ENCODE peak calls at places on chromosomes 2 and 18, in six cellular contexts. Q is left ventricle myocardium inferior, F is AG04449, G is A549, E is fibroblast of lung, H is nephron progenitor cell. I is an unnamed sample.

GRCh38 chr2:40165503-40165867 is 286.4 kb downstream of the SLC8A1 start:
- DNase-seq in Q (no peak), F (no peak), G (no peak), E (no peak), H (no peak), I (no peak)

GRCh38 chr2:38315707-38316333 is 61.3 kb downstream of the ATL2 start:
- DNase-seq in Q (no peak), F (peak), G (peak), E (peak), H (peak), I (no peak)

GRCh38 chr2:237686659-237687136 is 59.3 kb downstream of the LRRFIP1 start:
- DNase-seq in Q (peak), F (no peak), G (peak), E (peak), H (no peak), I (no peak)

GRCh38 chr2:240702640-240703011 is 11.0 kb downstream of the AQP12A start:
- DNase-seq in Q (peak), F (no peak), G (no peak), E (no peak), H (no peak), I (no peak)

GRCh38 chr2:60884795-60885194 is 3.4 kb downstream of the REL start:
- DNase-seq in Q (no peak), F (no peak), G (no peak), E (peak), H (no peak), I (no peak)

GRCh38 chr2:11784747-11785610 is 38.5 kb downstream of the LPIN1 start:
- DNase-seq in Q (no peak), F (no peak), G (peak), E (peak), H (peak), I (no peak)

GRCh38 chr2:12805032-12805431 is 88.3 kb downstream of the TRIB2 start:
- DNase-seq in Q (no peak), F (no peak), G (no peak), E (no peak), H (no peak), I (no peak)

GRCh38 chr18:5588529-5588928 is 44.7 kb upstream of the EPB41L3 start:
- DNase-seq in Q (no peak), F (no peak), G (no peak), E (no peak), H (no peak), I (no peak)

GRCh38 chr2:236193026-236193425 is 24.8 kb upstream of the GBX2 start:
- DNase-seq in Q (no peak), F (no peak), G (no peak), E (no peak), H (no peak), I (no peak)

GRCh38 chr2:219155054-219155644 is 5.5 kb downstream of the NHEJ1 start:
- DNase-seq in Q (no peak), F (no peak), G (peak), E (peak), H (peak), I (no peak)

GRCh38 chr18:79558196-79559120 is 121.1 kb upstream of the CTDP1 start:
- DNase-seq in Q (no peak), F (no peak), G (no peak), E (no peak), H (no peak), I (peak)

GRCh38 chr2:239300871-239301742 is 99.7 kb downstream of the HDAC4 start:
- DNase-seq in Q (peak), F (no peak), G (no peak), E (no peak), H (no peak), I (no peak)

GRCh38 chr2:16251511-16252205 is 311.3 kb downstream of the MYCN start:
- DNase-seq in Q (no peak), F (no peak), G (no peak), E (no peak), H (no peak), I (peak)

GRCh38 chr2:31524592-31524991 is 56.1 kb downstream of the SRD5A2 start:
- DNase-seq in Q (no peak), F (no peak), G (no peak), E (no peak), H (no peak), I (no peak)

GRCh38 chr18:11089931-11090715 is 59.2 kb downstream of the PIEZO2 start:
- DNase-seq in Q (no peak), F (no peak), G (no peak), E (no peak), H (no peak), I (no peak)

GRCh38 chr2:159897081-159897480 is 99.1 kb upstream of the CD302 start:
- DNase-seq in Q (no peak), F (no peak), G (no peak), E (no peak), H (no peak), I (no peak)

GRCh38 chr2:181054843-181055242 is 74.4 kb downstream of the UBE2E3 start:
- DNase-seq in Q (no peak), F (no peak), G (no peak), E (no peak), H (no peak), I (no peak)

GRCh38 chr2:164044637-164045036 is 308.8 kb upstream of the FIGN start:
- DNase-seq in Q (peak), F (no peak), G (no peak), E (peak), H (no peak), I (no peak)

GRCh38 chr2:21067125-21067524 is 23.3 kb upstream of the APOB start:
- DNase-seq in Q (no peak), F (no peak), G (no peak), E (no peak), H (no peak), I (no peak)

GRCh38 chr2:165864353-165864752 is 70.3 kb upstream of the GALNT3 start:
- DNase-seq in Q (no peak), F (no peak), G (no peak), E (no peak), H (no peak), I (no peak)

GRCh38 chr2:120365236-120365793 is 19.4 kb downstream of the INHBB start:
- DNase-seq in Q (no peak), F (no peak), G (no peak), E (no peak), H (no peak), I (no peak)

GRCh38 chr2:72649810-72650209 is 176.0 kb downstream of the EXOC6B start:
- DNase-seq in Q (no peak), F (no peak), G (no peak), E (no peak), H (no peak), I (no peak)

GRCh38 chr2:74414913-74415761 is 6.3 kb downstream of the C2orf81 start:
- DNase-seq in Q (peak), F (no peak), G (no peak), E (peak), H (no peak), I (no peak)

GRCh38 chr2:192718340-192718739 is 523.6 kb upstream of the TMEFF2 start:
- DNase-seq in Q (no peak), F (no peak), G (no peak), E (no peak), H (no peak), I (no peak)

GRCh38 chr2:227163445-227163997 is 484 bp downstream of the COL4A4 start:
- DNase-seq in Q (no peak), F (no peak), G (peak), E (no peak), H (no peak), I (no peak)

GRCh38 chr2:205017912-205018311 is 472.6 kb downstream of the PARD3B start:
- DNase-seq in Q (no peak), F (no peak), G (no peak), E (no peak), H (no peak), I (no peak)

GRCh38 chr18:54845788-54846187 is 17.5 kb downstream of the RAB27B start:
- DNase-seq in Q (no peak), F (no peak), G (no peak), E (peak), H (no peak), I (no peak)

GRCh38 chr2:241854342-241855244 is 4.1 kb downstream of the PDCD1 start:
- DNase-seq in Q (peak), F (no peak), G (no peak), E (no peak), H (no peak), I (no peak)

GRCh38 chr2:26597197-26597596 is 44.0 kb downstream of the CIB4 start:
- DNase-seq in Q (no peak), F (no peak), G (no peak), E (no peak), H (no peak), I (no peak)

GRCh38 chr2:71603851-71604708 is 150.7 kb downstream of the DYSF start:
- DNase-seq in Q (peak), F (no peak), G (no peak), E (no peak), H (peak), I (no peak)

GRCh38 chr2:20542761-20543578 is 96.1 kb downstream of the RHOB start:
- DNase-seq in Q (no peak), F (no peak), G (no peak), E (no peak), H (no peak), I (no peak)

GRCh38 chr18:57559311-57559710 is 27.2 kb downstream of the FECH start:
- DNase-seq in Q (peak), F (no peak), G (no peak), E (no peak), H (no peak), I (no peak)

GRCh38 chr2:209661286-209661685 is 110.3 kb upstream of the UNC80 start:
- DNase-seq in Q (no peak), F (no peak), G (no peak), E (peak), H (peak), I (no peak)

DNA sequence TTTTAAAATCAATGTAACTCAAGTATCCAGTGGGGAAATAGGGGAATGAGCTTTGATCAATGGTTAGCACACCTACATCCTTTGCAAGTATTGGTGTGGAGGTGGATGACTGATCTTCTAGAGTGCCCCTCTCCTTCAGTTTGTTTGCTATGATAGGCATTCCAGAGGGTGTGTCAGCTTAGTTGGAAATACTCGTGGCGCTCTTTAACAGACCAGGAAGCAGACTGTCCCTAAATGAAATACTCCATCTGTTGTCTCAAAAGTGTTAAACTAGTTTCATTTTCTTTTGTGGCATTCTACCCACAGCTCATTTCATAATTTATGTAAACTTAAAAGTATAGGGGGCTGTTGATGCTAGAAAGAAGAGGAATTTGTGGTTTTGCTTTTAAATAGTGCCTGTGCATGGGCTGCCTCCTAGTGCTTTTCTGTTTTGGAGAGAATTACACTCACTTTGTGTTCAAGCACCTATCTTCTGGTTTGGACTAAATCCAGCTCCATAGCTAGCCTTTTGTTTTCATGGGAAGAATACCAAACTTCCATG is 66.2 kb downstream of the STAT1 start:
- DNase-seq in Q (no peak), F (no peak), G (peak), E (peak), H (no peak), I (no peak)
- TF ChIP-seq CTCF in Q (no peak), F (no peak), G (peak), E (peak), H (no peak), I (peak)

GRCh38 chr2:65130440-65131175 is 702 bp upstream of the RAB1A start:
- DNase-seq in Q (no peak), F (peak), G (no peak), E (no peak), H (no peak), I (no peak)
- TF ChIP-seq CTCF in Q (no peak), F (no peak), G (peak), E (no peak), H (no peak), I (no peak)

DNA sequence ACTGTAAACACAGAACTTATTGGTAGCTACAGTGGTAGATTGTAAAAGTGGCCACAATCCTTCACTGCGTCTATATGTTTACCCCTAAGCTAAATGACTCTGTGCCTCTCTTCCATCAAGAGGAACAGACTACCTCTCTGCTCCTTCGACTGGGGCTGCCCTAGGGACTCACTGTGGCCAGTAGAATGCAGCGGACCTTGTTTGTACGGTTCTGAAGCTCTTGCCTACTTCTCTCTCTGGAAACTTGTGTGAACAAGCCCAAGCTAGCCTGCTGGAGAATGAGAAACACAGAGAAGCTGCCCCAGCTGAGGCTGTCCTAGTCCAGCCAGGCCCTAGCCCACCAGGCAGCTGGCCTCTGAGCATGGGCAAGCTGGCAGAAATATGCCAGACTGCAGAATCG is 140.8 kb upstream of the SLC1A4 start:
- DNase-seq in Q (no peak), F (no peak), G (no peak), E (no peak), H (no peak), I (no peak)
- TF ChIP-seq CTCF in Q (no peak), F (no peak), G (no peak), E (no peak), H (no peak), I (no peak)

DNA sequence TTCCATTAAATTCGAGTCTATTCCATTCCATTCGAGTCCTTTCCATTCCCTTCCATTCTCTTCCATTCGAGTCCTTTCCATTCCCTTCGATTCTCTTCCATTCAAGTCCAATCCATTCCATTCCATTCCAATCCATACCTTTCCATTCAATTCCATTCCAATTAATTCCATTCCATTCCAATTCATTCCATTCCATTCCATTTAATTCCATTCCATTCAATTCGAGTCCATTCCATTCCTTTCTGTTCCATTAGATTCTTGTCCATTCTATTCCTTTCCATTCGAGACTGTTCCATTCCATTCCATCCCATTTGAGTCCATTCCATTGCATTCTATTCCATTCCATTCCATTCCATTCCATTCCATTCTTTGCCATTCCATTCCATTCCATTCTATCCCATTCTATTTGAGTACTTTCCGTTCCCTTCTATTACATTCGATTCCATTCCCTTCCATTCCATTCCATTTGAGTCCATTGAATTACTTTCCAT is 1130.0 kb downstream of the RPIA start:
- DNase-seq in Q (no peak), F (no peak), G (no peak), E (no peak), H (no peak), I (no peak)
- TF ChIP-seq CTCF in Q (no peak), F (no peak), G (no peak), E (no peak), H (no peak), I (no peak)

GRCh38 chr2:228701506-228701905 is 520.0 kb upstream of the SPHKAP start:
- DNase-seq in Q (no peak), F (no peak), G (no peak), E (no peak), H (no peak), I (no peak)
- TF ChIP-seq CTCF in Q (no peak), F (no peak), G (no peak), E (no peak), H (no peak), I (no peak)

GRCh38 chr18:66119347-66119746 is 368.5 kb downstream of the CDH7 start:
- DNase-seq in Q (no peak), F (no peak), G (no peak), E (no peak), H (no peak), I (no peak)

GRCh38 chr18:66129248-66129647 is 378.4 kb downstream of the CDH7 start:
- DNase-seq in Q (no peak), F (no peak), G (no peak), E (peak), H (no peak), I (no peak)

DNA sequence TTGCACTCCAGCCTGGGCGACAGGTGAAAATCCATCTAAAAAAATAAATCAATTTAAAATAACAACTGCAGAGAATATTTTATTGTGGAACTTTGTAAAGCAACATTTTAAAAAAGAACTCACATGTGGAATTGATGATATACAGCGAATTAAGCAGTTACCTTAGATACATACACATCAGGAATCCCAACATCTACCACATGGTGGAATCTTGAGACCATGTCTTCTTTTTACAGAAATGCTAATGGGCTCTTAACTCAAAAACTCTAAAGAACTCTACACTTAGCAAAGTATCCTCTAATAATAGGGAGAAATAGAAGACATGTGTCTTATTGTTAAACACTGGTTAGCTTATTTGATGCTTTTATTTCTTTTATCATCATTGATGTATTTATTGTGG is 373.6 kb downstream of the CDH7 start:
- DNase-seq in Q (no peak), F (no peak), G (peak), E (no peak), H (no peak), I (no peak)
- TF ChIP-seq CTCF in Q (peak), F (no peak), G (no peak), E (no peak), H (no peak), I (peak)

GRCh38 chr2:96584017-96584416 is 47.5 kb downstream of the ARID5A start:
- DNase-seq in Q (no peak), F (no peak), G (no peak), E (peak), H (no peak), I (no peak)

GRCh38 chr2:96578731-96579130 is 42.2 kb downstream of the ARID5A start:
- DNase-seq in Q (no peak), F (no peak), G (no peak), E (no peak), H (no peak), I (no peak)

GRCh38 chr2:96575790-96576456 is 39.4 kb downstream of the ARID5A start:
- DNase-seq in Q (no peak), F (no peak), G (no peak), E (no peak), H (no peak), I (no peak)

GRCh38 chr2:96579422-96579821 is 42.9 kb downstream of the ARID5A start:
- DNase-seq in Q (no peak), F (no peak), G (no peak), E (no peak), H (no peak), I (no peak)

GRCh38 chr2:96580771-96581170 is 44.2 kb downstream of the ARID5A start:
- DNase-seq in Q (no peak), F (no peak), G (peak), E (peak), H (peak), I (no peak)
- TF ChIP-seq CTCF in Q (peak), F (no peak), G (peak), E (no peak), H (no peak), I (peak)

GRCh38 chr18:58638446-58638845 is 9.6 kb upstream of the ALPK2 start:
- DNase-seq in Q (no peak), F (no peak), G (no peak), E (peak), H (no peak), I (no peak)

GRCh38 chr18:58633874-58634273 is 5.0 kb upstream of the ALPK2 start:
- DNase-seq in Q (no peak), F (no peak), G (no peak), E (no peak), H (no peak), I (no peak)

GRCh38 chr18:58632557-58632956 is 3.7 kb upstream of the ALPK2 start:
- DNase-seq in Q (peak), F (no peak), G (no peak), E (no peak), H (no peak), I (no peak)

GRCh38 chr18:58637197-58637596 is 8.3 kb upstream of the ALPK2 start:
- DNase-seq in Q (no peak), F (no peak), G (no peak), E (no peak), H (no peak), I (no peak)

DNA sequence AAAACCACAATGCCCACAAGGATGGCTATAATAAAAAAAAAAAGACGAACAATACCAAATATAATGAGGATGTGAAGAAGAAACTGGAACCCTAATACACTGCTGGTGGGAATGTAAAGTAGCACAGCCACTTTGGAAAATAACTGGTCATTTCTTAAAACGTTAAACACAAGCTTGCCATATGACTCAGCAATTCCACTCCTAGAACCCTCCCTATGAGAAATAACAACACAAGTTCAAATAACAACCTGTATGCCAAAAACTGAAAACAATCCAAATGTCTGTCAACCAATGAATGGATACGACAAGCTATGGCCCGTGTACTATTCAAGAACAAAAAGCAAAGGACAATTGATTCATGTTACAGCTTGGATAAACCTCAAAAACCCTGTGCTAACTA is 7.0 kb upstream of the ALPK2 start:
- DNase-seq in Q (no peak), F (no peak), G (peak), E (peak), H (no peak), I (no peak)
- TF ChIP-seq CTCF in Q (no peak), F (no peak), G (no peak), E (no peak), H (no peak), I (peak)

DNA sequence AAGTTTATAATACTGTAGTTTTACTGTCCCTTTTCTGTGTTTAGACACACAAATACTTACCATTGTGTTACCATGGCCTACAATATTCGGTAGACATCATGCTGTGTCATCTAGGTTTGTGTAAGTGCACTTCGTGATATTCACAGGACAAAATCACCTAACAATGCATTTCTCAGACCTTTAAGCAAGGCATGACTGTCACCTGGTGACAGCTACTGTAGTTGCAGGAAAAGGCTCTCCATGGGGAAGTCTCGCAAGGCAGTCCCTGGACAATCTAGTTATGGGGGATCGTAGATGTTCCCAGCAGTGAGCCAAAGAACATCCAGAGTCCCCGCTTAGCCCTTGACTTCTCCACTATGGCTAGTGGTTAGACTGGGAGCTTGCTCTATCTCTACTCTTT is 73.1 kb downstream of the EIF2AK3 start:
- DNase-seq in Q (no peak), F (no peak), G (peak), E (no peak), H (no peak), I (no peak)
- TF ChIP-seq CTCF in Q (peak), F (no peak), G (no peak), E (no peak), H (peak), I (no peak)

GRCh38 chr18:25132786-25133496 is 219.0 kb downstream of the ZNF521 start:
- DNase-seq in Q (no peak), F (no peak), G (no peak), E (peak), H (no peak), I (no peak)
- TF ChIP-seq CTCF in Q (no peak), F (no peak), G (no peak), E (no peak), H (no peak), I (no peak)